ENCODE peak calls at places on chromosomes 2 and 18, in five cellular contexts. One of them, this sample, is unnamed.

GRCh38 chr2:150872919-150873772 is 385.7 kb upstream of the RND3 start:
- DNase-seq in HepG2: no peak
- DNase-seq in GM12878: no peak
- DNase-seq in H1: no peak
- DNase-seq in K562: no peak
- DNase-seq in this sample: peak

GRCh38 chr2:38037757-38038615 is 38.0 kb downstream of the CYP1B1 start:
- DNase-seq in HepG2: no peak
- DNase-seq in GM12878: peak
- DNase-seq in H1: peak
- DNase-seq in K562: peak
- DNase-seq in this sample: peak

GRCh38 chr2:25528173-25528572 is 145.2 kb downstream of the DTNB start:
- DNase-seq in HepG2: no peak
- DNase-seq in GM12878: no peak
- DNase-seq in H1: no peak
- DNase-seq in K562: no peak
- DNase-seq in this sample: no peak

GRCh38 chr2:238596571-238597551 is 170.1 kb downstream of the ASB1 start:
- DNase-seq in HepG2: peak
- DNase-seq in GM12878: no peak
- DNase-seq in H1: no peak
- DNase-seq in K562: no peak
- DNase-seq in this sample: no peak

GRCh38 chr2:231110551-231110950 is 14.3 kb downstream of the HTR2B start:
- DNase-seq in HepG2: no peak
- DNase-seq in GM12878: no peak
- DNase-seq in H1: no peak
- DNase-seq in K562: no peak
- DNase-seq in this sample: no peak

GRCh38 chr18:34085140-34085739 is 139.5 kb downstream of the NOL4 start:
- DNase-seq in HepG2: no peak
- DNase-seq in GM12878: no peak
- DNase-seq in H1: no peak
- DNase-seq in K562: no peak
- DNase-seq in this sample: no peak

GRCh38 chr2:108215794-108216211 is 24.0 kb upstream of the SULT1C3 start:
- DNase-seq in HepG2: peak
- DNase-seq in GM12878: no peak
- DNase-seq in H1: no peak
- DNase-seq in K562: peak
- DNase-seq in this sample: peak

GRCh38 chr2:221571391-221572179 is 519 bp downstream of the EPHA4 start:
- DNase-seq in HepG2: no peak
- DNase-seq in GM12878: no peak
- DNase-seq in H1: peak
- DNase-seq in K562: no peak
- DNase-seq in this sample: peak

GRCh38 chr2:181239400-181239799 is 217.8 kb upstream of the ITGA4 start:
- DNase-seq in HepG2: peak
- DNase-seq in GM12878: no peak
- DNase-seq in H1: no peak
- DNase-seq in K562: no peak
- DNase-seq in this sample: peak

GRCh38 chr2:10285578-10286198 is 17.0 kb upstream of the HPCAL1 start:
- DNase-seq in HepG2: peak
- DNase-seq in GM12878: no peak
- DNase-seq in H1: peak
- DNase-seq in K562: no peak
- DNase-seq in this sample: no peak

GRCh38 chr2:51103205-51103604 is 71.3 kb upstream of the NRXN1 start:
- DNase-seq in HepG2: peak
- DNase-seq in GM12878: no peak
- DNase-seq in H1: peak
- DNase-seq in K562: no peak
- DNase-seq in this sample: peak

GRCh38 chr2:54386993-54387590 is 69.0 kb upstream of the SPTBN1 start:
- DNase-seq in HepG2: no peak
- DNase-seq in GM12878: no peak
- DNase-seq in H1: no peak
- DNase-seq in K562: no peak
- DNase-seq in this sample: no peak

GRCh38 chr2:198731842-198732421 is 725.8 kb downstream of the SATB2 start:
- DNase-seq in HepG2: no peak
- DNase-seq in GM12878: no peak
- DNase-seq in H1: no peak
- DNase-seq in K562: no peak
- DNase-seq in this sample: no peak

GRCh38 chr2:216071452-216071851 is 10.2 kb downstream of the PECR start:
- DNase-seq in HepG2: peak
- DNase-seq in GM12878: no peak
- DNase-seq in H1: no peak
- DNase-seq in K562: no peak
- DNase-seq in this sample: no peak

GRCh38 chr2:70641263-70641784 is 87.7 kb upstream of the TGFA start:
- DNase-seq in HepG2: no peak
- DNase-seq in GM12878: no peak
- DNase-seq in H1: no peak
- DNase-seq in K562: no peak
- DNase-seq in this sample: no peak

GRCh38 chr2:114700440-114700839 is 258.0 kb downstream of the DPP10 start:
- DNase-seq in HepG2: no peak
- DNase-seq in GM12878: no peak
- DNase-seq in H1: no peak
- DNase-seq in K562: no peak
- DNase-seq in this sample: no peak

DNA sequence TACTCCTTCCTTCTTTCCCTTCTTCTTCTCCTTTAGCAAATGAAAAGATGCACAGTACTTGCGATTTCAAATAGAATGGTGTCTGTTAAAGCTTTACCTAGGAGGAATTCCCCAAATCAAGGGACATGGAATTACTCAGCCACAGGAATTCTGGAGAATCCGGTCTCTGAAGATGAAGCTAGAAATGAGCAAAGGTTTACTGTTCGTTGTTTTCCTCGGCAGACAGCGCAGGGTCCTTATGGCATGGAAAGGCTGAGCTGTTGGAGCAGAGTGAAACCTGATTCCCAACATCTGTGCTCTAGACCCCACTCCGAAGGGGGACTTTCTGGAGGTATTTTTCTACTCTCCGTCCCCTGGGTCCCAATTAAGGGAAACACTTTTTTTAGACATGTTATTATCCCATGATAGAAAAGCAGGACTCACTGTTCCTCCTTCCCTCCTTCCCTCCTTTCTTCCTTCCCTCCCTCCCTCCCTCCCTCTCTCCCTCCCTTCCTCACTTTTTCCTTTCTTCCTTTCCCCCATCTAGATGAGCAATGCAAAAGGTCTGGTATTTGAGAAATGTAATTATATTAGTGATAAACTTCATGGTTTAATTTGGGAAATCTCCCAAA is 47.1 kb downstream of the CDCA7 start:
- DNase-seq in HepG2: no peak
- DNase-seq in GM12878: no peak
- DNase-seq in H1: no peak
- DNase-seq in K562: no peak
- DNase-seq in this sample: peak
- TF ChIP-seq CREB1 in HepG2: no peak
- TF ChIP-seq CREB1 in GM12878: no peak
- TF ChIP-seq CREB1 in H1: no peak
- TF ChIP-seq CREB1 in K562: no peak
- TF ChIP-seq CREB1 in this sample: no peak

GRCh38 chr2:159982270-159982669 is 80.1 kb downstream of the PLA2R1 start:
- DNase-seq in HepG2: no peak
- DNase-seq in GM12878: no peak
- DNase-seq in H1: no peak
- DNase-seq in K562: no peak
- DNase-seq in this sample: no peak
- TF ChIP-seq CREB1 in HepG2: no peak
- TF ChIP-seq CREB1 in GM12878: no peak
- TF ChIP-seq CREB1 in H1: no peak
- TF ChIP-seq CREB1 in K562: no peak
- TF ChIP-seq CREB1 in this sample: no peak

DNA sequence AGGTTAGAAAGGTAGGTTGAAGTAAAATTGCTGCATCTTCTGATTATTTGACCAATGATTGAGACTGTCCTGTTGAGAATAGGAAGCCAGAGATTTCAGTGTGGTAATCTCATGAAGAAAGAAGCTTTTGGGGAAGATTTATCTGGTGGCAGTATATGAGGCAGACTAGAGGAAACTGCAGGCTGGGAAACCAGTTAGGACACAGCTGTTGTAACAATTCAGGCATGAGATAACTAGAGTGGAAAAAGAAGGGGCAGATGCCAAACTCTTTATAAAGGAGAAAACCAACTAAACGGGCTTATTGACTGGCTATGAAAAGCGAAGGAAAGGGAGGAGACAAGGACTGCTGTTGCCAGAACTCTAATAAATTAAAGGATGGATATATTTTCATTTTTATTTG is 155.6 kb downstream of the TTC27 start:
- DNase-seq in HepG2: no peak
- DNase-seq in GM12878: no peak
- DNase-seq in H1: no peak
- DNase-seq in K562: no peak
- DNase-seq in this sample: no peak
- TF ChIP-seq CREB1 in HepG2: no peak
- TF ChIP-seq CREB1 in GM12878: no peak
- TF ChIP-seq CREB1 in H1: no peak
- TF ChIP-seq CREB1 in K562: no peak
- TF ChIP-seq CREB1 in this sample: no peak

GRCh38 chr2:207122914-207123744 is 42.6 kb downstream of the KLF7 start:
- DNase-seq in HepG2: no peak
- DNase-seq in GM12878: no peak
- DNase-seq in H1: no peak
- DNase-seq in K562: no peak
- DNase-seq in this sample: peak
- TF ChIP-seq CREB1 in HepG2: no peak
- TF ChIP-seq CREB1 in GM12878: no peak
- TF ChIP-seq CREB1 in H1: no peak
- TF ChIP-seq CREB1 in K562: no peak
- TF ChIP-seq CREB1 in this sample: no peak

GRCh38 chr2:46798041-46798440 is 117.6 kb downstream of the MCFD2 start:
- DNase-seq in HepG2: no peak
- DNase-seq in GM12878: no peak
- DNase-seq in H1: no peak
- DNase-seq in K562: no peak
- DNase-seq in this sample: no peak

GRCh38 chr2:46796031-46796430 is 119.6 kb downstream of the MCFD2 start:
- DNase-seq in HepG2: no peak
- DNase-seq in GM12878: no peak
- DNase-seq in H1: no peak
- DNase-seq in K562: no peak
- DNase-seq in this sample: no peak

GRCh38 chr2:46796843-46797625 is 118.6 kb downstream of the MCFD2 start:
- DNase-seq in HepG2: no peak
- DNase-seq in GM12878: no peak
- DNase-seq in H1: no peak
- DNase-seq in K562: no peak
- DNase-seq in this sample: no peak

GRCh38 chr2:46793423-46794416 is 121.9 kb downstream of the MCFD2 start:
- DNase-seq in HepG2: peak
- DNase-seq in GM12878: no peak
- DNase-seq in H1: peak
- DNase-seq in K562: no peak
- DNase-seq in this sample: no peak

GRCh38 chr2:46794693-46795317 is 120.8 kb downstream of the MCFD2 start:
- DNase-seq in HepG2: no peak
- DNase-seq in GM12878: no peak
- DNase-seq in H1: no peak
- DNase-seq in K562: no peak
- DNase-seq in this sample: no peak
- TF ChIP-seq CREB1 in HepG2: no peak
- TF ChIP-seq CREB1 in GM12878: no peak
- TF ChIP-seq CREB1 in H1: no peak
- TF ChIP-seq CREB1 in K562: no peak
- TF ChIP-seq CREB1 in this sample: no peak